ENCODE peak calls at places on chromosomes 11 and 22, in four cellular contexts. Y is HCT116, A is H1, Q is GM12878. D is an unnamed sample.

GRCh38 chr11:60748821-60749220 is 7.8 kb upstream of the MS4A15 start:
- DNase-seq in Q (no peak), A (no peak), Y (no peak), D (no peak)

GRCh38 chr11:9861860-9862725 is 198.2 kb downstream of the SWAP70 start:
- DNase-seq in Y (peak), A (peak), Q (peak), D (peak)

GRCh38 chr11:119101367-119101758 is 290 bp downstream of the DPAGT1 start:
- DNase-seq in Y (no peak), Q (no peak), A (peak), D (peak)

GRCh38 chr11:69568809-69569097 is 72.2 kb upstream of the CCND1 start:
- DNase-seq in Q (no peak), A (no peak), Y (no peak), D (no peak)

GRCh38 chr11:22690245-22690644 is 23.8 kb downstream of the GAS2 start:
- DNase-seq in Q (no peak), Y (no peak), A (no peak), D (no peak)

GRCh38 chr11:125414121-125414520 is 81.9 kb downstream of the FEZ1 start:
- DNase-seq in Y (no peak), A (no peak), Q (no peak), D (no peak)

GRCh38 chr11:118108513-118108912 is 21.8 kb upstream of the SMIM35 start:
- DNase-seq in A (no peak), Q (no peak), Y (no peak), D (no peak)

GRCh38 chr11:417652-418342 is 3.0 kb upstream of the SIGIRR start:
- DNase-seq in Y (no peak), A (no peak), Q (no peak), D (no peak)

GRCh38 chr11:103031834-103032233 is 60.1 kb downstream of the DCUN1D5 start:
- DNase-seq in Y (no peak), Q (no peak), A (no peak), D (no peak)

GRCh38 chr11:128938156-128938885 is 4.3 kb downstream of the TP53AIP1 start:
- DNase-seq in A (no peak), Q (no peak), Y (no peak), D (no peak)

GRCh38 chr11:7973011-7973410 is 7.8 kb upstream of the NLRP10 start:
- DNase-seq in A (no peak), Y (no peak), Q (no peak), D (no peak)

GRCh38 chr11:96033054-96033453 is 109.1 kb upstream of the MTMR2 start:
- DNase-seq in Y (no peak), Q (no peak), A (no peak), D (no peak)

GRCh38 chr11:16945671-16946469 is 68.3 kb downstream of the PLEKHA7 start:
- DNase-seq in Q (peak), Y (peak), A (peak), D (peak)

GRCh38 chr22:39427751-39428596 is 28.4 kb downstream of the TAB1 start:
- DNase-seq in Q (no peak), A (no peak), Y (no peak), D (no peak)

GRCh38 chr22:39429916-39430575 is 26.8 kb upstream of the MGAT3 start:
- DNase-seq in A (no peak), Y (no peak), Q (no peak), D (no peak)

GRCh38 chr22:39430576-39431150 is 26.1 kb upstream of the MGAT3 start:
- DNase-seq in Y (no peak), Q (no peak), A (no peak), D (no peak)

GRCh38 chr22:39429186-39429585 is 27.6 kb upstream of the MGAT3 start:
- DNase-seq in Y (no peak), Q (no peak), A (no peak), D (no peak)

GRCh38 chr22:39428597-39429071 is 28.2 kb upstream of the MGAT3 start:
- DNase-seq in A (peak), Y (no peak), Q (no peak), D (no peak)
- TF ChIP-seq EGR1 in A (peak), Y (no peak), Q (no peak), D (no peak)

DNA sequence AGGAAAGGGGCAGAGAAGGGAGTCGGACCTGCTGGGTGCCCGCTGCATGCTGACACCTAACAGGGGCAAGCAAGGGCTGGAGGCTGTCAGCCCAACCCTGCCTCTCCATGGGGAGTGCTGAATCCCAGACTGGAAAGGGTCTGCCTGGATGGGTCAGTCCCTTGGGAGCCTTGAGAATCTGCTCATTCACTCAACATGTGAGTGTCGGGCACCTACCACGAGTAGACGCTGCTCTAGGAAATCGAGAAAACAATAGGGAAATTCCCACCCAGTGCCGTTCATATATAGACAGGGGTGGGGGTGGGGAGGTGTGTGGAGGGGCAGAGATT is 4.4 kb upstream of the CTSD start:
- DNase-seq in Q (no peak), Y (no peak), A (no peak), D (no peak)
- TF ChIP-seq EGR1 in Q (no peak), Y (no peak), A (no peak), D (no peak)

GRCh38 chr11:45407226-45407625 is 121.1 kb upstream of the SYT13 start:
- DNase-seq in Y (no peak), Q (no peak), A (no peak), D (no peak)
- TF ChIP-seq EGR1 in Y (no peak), Q (no peak), A (no peak), D (no peak)

DNA sequence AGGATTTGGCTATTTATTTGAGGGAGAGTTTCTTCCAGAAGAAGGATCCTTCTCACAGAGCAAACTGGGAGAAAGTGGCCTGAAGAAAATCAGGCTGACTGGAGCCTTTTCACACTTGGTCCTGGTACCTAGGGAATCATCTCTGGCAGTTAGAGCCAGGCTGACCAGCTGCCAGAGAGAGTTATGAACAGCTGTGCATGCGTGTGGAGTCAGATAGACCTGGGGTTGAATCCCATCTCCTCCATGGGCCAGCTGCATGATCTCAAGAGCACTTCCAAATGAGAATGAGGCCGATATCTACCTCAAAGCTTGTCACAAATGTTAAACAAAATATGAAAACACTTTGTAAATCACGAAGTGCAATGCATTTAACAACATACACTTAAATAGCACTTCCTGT is 390.0 kb downstream of the TENM4 start:
- DNase-seq in Q (no peak), A (no peak), Y (no peak), D (no peak)
- TF ChIP-seq EGR1 in Q (no peak), A (no peak), Y (no peak), D (no peak)

DNA sequence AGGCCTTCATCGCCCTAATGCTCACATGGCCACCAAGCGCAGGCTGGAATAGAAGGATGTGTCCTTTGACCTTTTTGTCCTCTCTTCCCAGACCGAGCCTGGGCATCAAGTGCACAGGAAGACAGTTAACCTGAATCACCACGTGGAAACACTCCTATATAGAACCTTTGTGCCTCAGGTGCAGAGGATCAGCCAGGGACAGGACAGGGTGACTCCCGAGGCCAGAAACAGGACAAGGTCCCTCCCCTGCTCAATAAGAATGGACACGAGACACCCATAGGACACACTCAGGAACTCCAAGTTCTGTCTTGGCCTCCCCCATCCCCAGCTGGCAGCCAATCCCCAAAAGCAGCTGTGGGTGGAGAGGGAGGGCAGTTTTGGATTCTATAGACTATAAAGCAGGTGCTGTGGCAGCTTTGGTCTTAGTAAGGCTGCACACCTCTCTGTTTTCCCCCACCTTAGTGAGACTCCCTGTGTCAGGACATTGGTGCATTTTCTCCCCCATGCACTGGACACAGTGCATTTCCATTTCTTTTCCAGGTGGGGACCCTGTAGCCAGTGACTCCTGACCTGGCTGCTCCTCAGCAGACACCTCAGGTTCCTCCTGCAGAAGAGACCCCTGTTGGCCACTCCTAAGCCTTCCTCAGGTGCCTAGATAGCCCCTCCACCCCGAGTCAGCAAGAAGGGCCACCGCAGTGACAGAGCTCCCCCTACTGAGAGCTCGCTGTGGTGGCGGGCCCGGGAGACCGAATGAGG is 43.6 kb upstream of the POU2AF1 start:
- DNase-seq in Y (peak), Q (no peak), A (peak), D (peak)
- TF ChIP-seq EGR1 in Y (no peak), Q (no peak), A (no peak), D (no peak)